ENCODE peak calls at places on chromosomes 13 and 19, in ten cellular contexts. S, Q, K, Y, F, H, N, Z, J and O are unnamed samples.

GRCh38 chr13:113470073-113470472 is 16.8 kb upstream of the ADPRHL1 start:
- DNase-seq in H (no peak), Z (peak), F (no peak), J (no peak), S (no peak), Y (no peak), K (no peak), Q (no peak), N (no peak), O (no peak)

GRCh38 chr19:42466521-42467436 is 24.0 kb upstream of the CXCL17 start:
- DNase-seq in Y (no peak), Z (no peak), F (no peak), K (no peak), N (no peak), S (peak), J (no peak), Q (no peak), H (no peak), O (peak)

GRCh38 chr13:26964278-26965057 is 203.9 kb upstream of the GPR12 start:
- DNase-seq in F (no peak), Z (peak), N (no peak), J (no peak), Y (no peak), Q (peak), K (no peak), H (no peak), S (peak), O (peak)

GRCh38 chr19:47882890-47883289 is 3.2 kb downstream of the SULT2A1 start:
- DNase-seq in S (no peak), Q (no peak), Y (no peak), K (no peak), Z (no peak), H (no peak), N (no peak), F (no peak), J (no peak), O (no peak)

GRCh38 chr19:55678121-55678671 is 3.2 kb downstream of the EPN1 start:
- DNase-seq in N (no peak), K (no peak), J (no peak), F (no peak), Z (no peak), Q (no peak), S (no peak), H (no peak), Y (no peak), O (no peak)

GRCh38 chr19:720691-721160 is 12.0 kb downstream of the PALM start:
- DNase-seq in F (no peak), K (no peak), S (no peak), Q (no peak), H (no peak), Z (no peak), J (no peak), N (peak), Y (no peak), O (no peak)

GRCh38 chr19:16824658-16825311 is 4.4 kb upstream of the SIN3B start:
- DNase-seq in N (no peak), Z (no peak), J (no peak), Y (no peak), S (no peak), F (no peak), K (no peak), H (peak), Q (no peak), O (peak)

GRCh38 chr19:42271861-42272534 is 2.9 kb downstream of the CIC start:
- DNase-seq in F (no peak), Y (no peak), K (no peak), H (no peak), Z (peak), J (no peak), S (no peak), N (no peak), Q (no peak), O (no peak)

GRCh38 chr13:71935166-71935840 is 68.3 kb upstream of the DACH1 start:
- DNase-seq in F (no peak), K (no peak), Q (no peak), N (no peak), H (no peak), J (peak), S (no peak), Y (no peak), Z (peak), O (no peak)

GRCh38 chr19:12840091-12841079 is 2.1 kb downstream of the MAST1 start:
- DNase-seq in Y (no peak), J (peak), Z (peak), Q (peak), F (peak), H (peak), S (peak), N (peak), K (peak), O (peak)

GRCh38 chr19:6970478-6970877 is 50.8 kb downstream of the MBD3L2B start:
- DNase-seq in F (no peak), H (no peak), N (no peak), J (no peak), S (no peak), Z (no peak), Q (no peak), K (no peak), Y (no peak), O (no peak)

GRCh38 chr13:70604448-70604847 is 496.2 kb upstream of the KLHL1 start:
- DNase-seq in Z (peak), J (no peak), Q (no peak), K (no peak), F (no peak), S (no peak), Y (no peak), N (no peak), H (no peak), O (no peak)

GRCh38 chr19:11641241-11641640 is 44.0 kb downstream of the ZNF627 start:
- DNase-seq in Q (no peak), F (no peak), Y (no peak), S (no peak), H (no peak), K (no peak), J (no peak), Z (no peak), N (no peak), O (no peak)

GRCh38 chr13:34224877-34225276 is 406.9 kb downstream of the RFC3 start:
- DNase-seq in Z (no peak), N (no peak), S (no peak), H (no peak), K (no peak), Y (no peak), Q (no peak), F (no peak), J (no peak), O (no peak)

GRCh38 chr13:76790519-76791289 is 95.5 kb downstream of the KCTD12 start:
- DNase-seq in N (peak), K (no peak), Y (no peak), Q (no peak), J (no peak), F (no peak), Z (no peak), H (no peak), S (peak), O (peak)

GRCh38 chr13:34750078-34750703 is 191.9 kb upstream of the NBEA start:
- DNase-seq in H (no peak), N (peak), J (peak), S (peak), F (no peak), Z (peak), K (no peak), Q (peak), Y (no peak), O (peak)

GRCh38 chr13:24063281-24063851 is 97.2 kb upstream of the SPATA13 start:
- DNase-seq in H (no peak), Q (peak), Z (no peak), S (peak), Y (no peak), J (no peak), N (no peak), K (no peak), F (no peak), O (peak)

GRCh38 chr19:17942582-17943283 is 9.9 kb downstream of the CCDC124 start:
- DNase-seq in F (no peak), K (no peak), Q (no peak), H (no peak), Z (no peak), N (no peak), Y (no peak), J (no peak), S (no peak), O (no peak)

GRCh38 chr13:49238621-49239020 is 9.1 kb upstream of the CDADC1 start:
- DNase-seq in F (no peak), H (peak), Q (no peak), K (no peak), Y (no peak), Z (no peak), N (no peak), S (no peak), J (no peak), O (no peak)

GRCh38 chr13:113544071-113544891 is 40.3 kb upstream of the TFDP1 start:
- DNase-seq in K (no peak), Q (no peak), Y (no peak), F (no peak), Z (no peak), J (no peak), N (no peak), H (no peak), S (no peak), O (no peak)

GRCh38 chr19:2171349-2172145 is 7.8 kb downstream of the DOT1L start:
- DNase-seq in J (no peak), N (no peak), K (peak), Y (no peak), H (no peak), Q (peak), Z (peak), F (no peak), S (peak), O (peak)

GRCh38 chr13:23440821-23441608 is 7.5 kb upstream of the SACS start:
- DNase-seq in J (no peak), Q (no peak), F (no peak), H (no peak), Z (no peak), Y (no peak), S (no peak), K (no peak), N (no peak), O (no peak)

GRCh38 chr13:31909889-31910551 is 121.6 kb upstream of the FRY start:
- DNase-seq in K (peak), H (peak), Z (peak), Y (no peak), S (peak), Q (no peak), J (peak), N (peak), F (peak), O (peak)

GRCh38 chr19:6564393-6564792 is 26.6 kb downstream of the CD70 start:
- DNase-seq in K (no peak), Q (no peak), J (peak), Y (no peak), N (no peak), F (no peak), H (no peak), Z (no peak), S (peak), O (peak)

GRCh38 chr13:66014757-66015156 is 1215.4 kb downstream of the PCDH9 start:
- DNase-seq in J (no peak), Q (no peak), N (no peak), Z (no peak), F (no peak), Y (no peak), S (no peak), K (no peak), H (no peak), O (no peak)

GRCh38 chr13:60261432-60262351 is 98.0 kb upstream of the DIAPH3 start:
- DNase-seq in Q (no peak), F (peak), K (no peak), N (no peak), Y (no peak), Z (peak), H (no peak), S (no peak), J (no peak), O (no peak)

GRCh38 chr13:71087432-71087831 is 779.6 kb downstream of the DACH1 start:
- DNase-seq in H (no peak), Q (no peak), Z (no peak), N (no peak), Y (no peak), F (no peak), J (no peak), S (no peak), K (no peak), O (no peak)

GRCh38 chr19:46113726-46114125 is 10.8 kb downstream of the IGFL3 start:
- DNase-seq in F (no peak), Y (no peak), S (no peak), H (no peak), J (no peak), N (no peak), Z (no peak), Q (no peak), K (no peak), O (no peak)

GRCh38 chr13:20033486-20033885 is 75.0 kb downstream of the ZMYM2 start:
- DNase-seq in Y (no peak), S (no peak), J (peak), K (no peak), H (no peak), F (no peak), N (no peak), Z (no peak), Q (no peak), O (no peak)

GRCh38 chr13:102556806-102557205 is 40.0 kb upstream of the TPP2 start:
- DNase-seq in F (no peak), Q (no peak), N (no peak), J (no peak), K (no peak), S (no peak), Z (peak), Y (no peak), H (no peak), O (no peak)

GRCh38 chr19:43432866-43433673 is 18.4 kb downstream of the TEX101 start:
- DNase-seq in Z (peak), Y (no peak), J (peak), S (peak), F (peak), Q (peak), N (peak), K (peak), H (peak), O (peak)

GRCh38 chr19:6728346-6728745 is 7.9 kb upstream of the C3 start:
- DNase-seq in N (no peak), Z (no peak), Q (no peak), Y (no peak), F (no peak), J (no peak), H (no peak), K (no peak), S (no peak), O (no peak)

GRCh38 chr13:48265217-48265815 is 32.3 kb downstream of the ITM2B start:
- DNase-seq in Z (no peak), K (no peak), J (no peak), S (no peak), F (no peak), Y (no peak), Q (no peak), N (no peak), H (no peak), O (no peak)

GRCh38 chr19:970695-971094 is 13.4 kb upstream of the WDR18 start:
- DNase-seq in Y (no peak), J (no peak), K (no peak), Z (peak), N (no peak), F (no peak), S (no peak), H (no peak), Q (no peak), O (peak)

GRCh38 chr19:2603320-2603719 is 99.2 kb downstream of the GNG7 start:
- DNase-seq in F (no peak), S (peak), K (no peak), Z (no peak), H (peak), N (peak), Y (no peak), Q (peak), J (no peak), O (peak)

GRCh38 chr13:101594936-101595335 is 142.5 kb downstream of the ITGBL1 start:
- DNase-seq in S (no peak), Q (no peak), N (no peak), Z (no peak), H (no peak), F (no peak), K (no peak), Y (no peak), J (no peak), O (no peak)

GRCh38 chr19:1245884-1246816 is 2.2 kb upstream of the MIDN start:
- DNase-seq in S (no peak), H (no peak), Q (peak), Y (no peak), Z (peak), K (no peak), J (no peak), F (no peak), N (no peak), O (no peak)